ENCODE peak calls at places on chromosomes 13 and 19, in eight cellular contexts. E is stimulated activated CD4-positive, alpha-beta T cell treated with anti-CD3 and anti-CD28 coated beads, Interleukin-4, amount 100 ng/mL, for 4 hours; X is GM12865; K is substantia nigra; S is RPMI8226; P is HT1080; Q is fibroblast of mammary gland; Z is cardiac fibroblast. F is an unnamed sample.

GRCh38 chr13:40476175-40476958 is 190.1 kb downstream of the FOXO1 start:
- DNase-seq in E (no peak), X (no peak), K (no peak), S (no peak), P (peak; percentile 28), Q (peak; percentile 21), Z (peak; percentile 88), F (no peak)

GRCh38 chr13:20997301-20998061 is 63.9 kb downstream of the LATS2 start:
- DNase-seq in E (no peak), X (no peak), K (no peak), S (no peak), P (peak; percentile 75), Q (peak; percentile 94), Z (peak; percentile 93), F (no peak)

GRCh38 chr13:35892837-35893814 is 238.1 kb downstream of the DCLK1 start:
- DNase-seq in E (no peak), X (no peak), K (no peak), S (no peak), P (no peak), Q (no peak), Z (no peak), F (no peak)

GRCh38 chr19:36081894-36082293 is 27.2 kb downstream of the WDR62 start:
- DNase-seq in E (no peak), X (no peak), K (no peak), S (no peak), P (no peak), Q (peak; percentile 58), Z (no peak), F (no peak)

GRCh38 chr19:47742636-47743035 is 2.7 kb upstream of the NOP53 start:
- DNase-seq in E (no peak), X (no peak), K (no peak), S (no peak), P (no peak), Q (peak; percentile 34), Z (peak; percentile 49), F (no peak)

GRCh38 chr13:49791753-49792549 is 531 bp downstream of the KPNA3 start:
- DNase-seq in E (peak; percentile 49), X (peak; percentile 68), K (peak; percentile 39), S (peak; percentile 46), P (peak; percentile 46), Q (peak; percentile 28), Z (peak; percentile 44), F (peak; percentile 70)

GRCh38 chr13:51311271-51311670 is 28.2 kb upstream of the SERPINE3 start:
- DNase-seq in E (no peak), X (no peak), K (no peak), S (no peak), P (no peak), Q (no peak), Z (no peak), F (no peak)

GRCh38 chr19:43594710-43595604 is 977 bp downstream of the IRGQ start:
- DNase-seq in E (peak; percentile 65), X (peak; percentile 86), K (no peak), S (peak; percentile 73), P (peak; percentile 47), Q (peak; percentile 65), Z (peak; percentile 77), F (peak; percentile 81)

GRCh38 chr13:94176576-94176975 is 302.9 kb downstream of the DCT start:
- DNase-seq in E (no peak), X (no peak), K (no peak), S (no peak), P (no peak), Q (peak; percentile 75), Z (peak; percentile 14), F (no peak)

GRCh38 chr13:77918391-77919261 is at the start of gene EDNRB:
- DNase-seq in E (no peak), X (peak; percentile 25), K (peak; percentile 60), S (no peak), P (no peak), Q (peak; percentile 43), Z (peak; percentile 47), F (no peak)

GRCh38 chr13:80296638-80297037 is 44.3 kb downstream of the SPRY2 start:
- DNase-seq in E (no peak), X (no peak), K (no peak), S (no peak), P (no peak), Q (no peak), Z (no peak), F (no peak)

GRCh38 chr19:5826531-5827341 is 12.8 kb downstream of the FUT6 start:
- DNase-seq in E (no peak), X (peak; percentile 59), K (no peak), S (peak; percentile 96), P (no peak), Q (peak; percentile 26), Z (peak; percentile 47), F (peak; percentile 94)

GRCh38 chr13:28753208-28753892 is 34.6 kb upstream of the SLC46A3 start:
- DNase-seq in E (no peak), X (no peak), K (no peak), S (no peak), P (peak; percentile 90), Q (peak; percentile 91), Z (peak; percentile 93), F (no peak)

GRCh38 chr19:23343434-23344010 is 51.7 kb downstream of the ZNF91 start:
- DNase-seq in E (no peak), X (no peak), K (no peak), S (peak; percentile 93), P (no peak), Q (no peak), Z (no peak), F (peak; percentile 25)

GRCh38 chr19:1854032-1854541 is 5.8 kb upstream of the REXO1 start:
- DNase-seq in E (no peak), X (no peak), K (no peak), S (no peak), P (no peak), Q (no peak), Z (no peak), F (no peak)

GRCh38 chr13:21837288-21837687 is 166.4 kb downstream of the FGF9 start:
- DNase-seq in E (no peak), X (no peak), K (no peak), S (no peak), P (no peak), Q (no peak), Z (no peak), F (no peak)

GRCh38 chr19:10662384-10663251 is 8.5 kb downstream of the ILF3 start:
- DNase-seq in E (no peak), X (no peak), K (no peak), S (no peak), P (no peak), Q (peak; percentile 63), Z (peak; percentile 60), F (peak; percentile 69)

GRCh38 chr13:108609353-108609752 is 20.1 kb upstream of the MYO16 start:
- DNase-seq in E (no peak), X (peak; percentile 6), K (no peak), S (no peak), P (peak; percentile 34), Q (peak; percentile 45), Z (peak; percentile 19), F (no peak)

GRCh38 chr13:98419786-98420559 is 156.9 kb downstream of the STK24 start:
- DNase-seq in E (no peak), X (no peak), K (no peak), S (no peak), P (no peak), Q (no peak), Z (no peak), F (no peak)

GRCh38 chr19:42351079-42351735 is 25.8 kb downstream of the MEGF8 start:
- DNase-seq in E (no peak), X (no peak), K (no peak), S (no peak), P (no peak), Q (no peak), Z (no peak), F (no peak)

GRCh38 chr13:80059789-80060188 is 281.1 kb downstream of the SPRY2 start:
- DNase-seq in E (no peak), X (no peak), K (no peak), S (no peak), P (no peak), Q (no peak), Z (no peak), F (no peak)

GRCh38 chr13:48448963-48449614 is 36.2 kb upstream of the LPAR6 start:
- DNase-seq in E (no peak), X (no peak), K (no peak), S (no peak), P (peak; percentile 61), Q (peak; percentile 81), Z (peak; percentile 83), F (no peak)

GRCh38 chr19:56294557-56294956 is 20.1 kb downstream of the ZSCAN5A start:
- DNase-seq in E (no peak), X (no peak), K (no peak), S (no peak), P (peak; percentile 27), Q (peak; percentile 33), Z (no peak), F (no peak)

GRCh38 chr13:104043184-104043583 is 977.0 kb upstream of the SLC10A2 start:
- DNase-seq in E (no peak), X (no peak), K (no peak), S (peak; percentile 79), P (peak; percentile 64), Q (no peak), Z (no peak), F (no peak)

GRCh38 chr13:35979378-35979911 is 151.7 kb downstream of the DCLK1 start:
- DNase-seq in E (no peak), X (no peak), K (peak; percentile 77), S (no peak), P (peak; percentile 77), Q (peak; percentile 99), Z (peak; percentile 97), F (no peak)

GRCh38 chr13:78497702-78498319 is 105.5 kb downstream of the POU4F1 start:
- DNase-seq in E (no peak), X (no peak), K (no peak), S (no peak), P (no peak), Q (no peak), Z (no peak), F (no peak)

GRCh38 chr13:42066542-42066941 is 18.1 kb downstream of the DGKH start:
- DNase-seq in E (no peak), X (no peak), K (no peak), S (no peak), P (no peak), Q (peak; percentile 93), Z (peak; percentile 53), F (no peak)

GRCh38 chr13:67147257-67148218 is 82.6 kb downstream of the PCDH9 start:
- DNase-seq in E (no peak), X (no peak), K (no peak), S (no peak), P (peak; percentile 58), Q (peak; percentile 69), Z (peak; percentile 79), F (no peak)

GRCh38 chr13:46580362-46580839 is 27.4 kb downstream of the LRCH1 start:
- DNase-seq in E (no peak), X (peak; percentile 69), K (no peak), S (no peak), P (no peak), Q (no peak), Z (no peak), F (no peak)

GRCh38 chr19:1073063-1073955 is 6.3 kb downstream of the ARHGAP45 start:
- DNase-seq in E (no peak), X (no peak), K (no peak), S (no peak), P (no peak), Q (no peak), Z (no peak), F (no peak)

GRCh38 chr13:67318398-67318797 is 88.3 kb upstream of the PCDH9 start:
- DNase-seq in E (no peak), X (no peak), K (no peak), S (no peak), P (no peak), Q (peak; percentile 33), Z (no peak), F (no peak)

GRCh38 chr19:11685676-11686650 is 52.8 kb downstream of the ZNF823 start:
- DNase-seq in E (no peak), X (peak; percentile 29), K (no peak), S (no peak), P (no peak), Q (no peak), Z (no peak), F (no peak)

GRCh38 chr13:32381539-32381938 is 46.4 kb downstream of the N4BP2L1 start:
- DNase-seq in E (no peak), X (peak; percentile 45), K (peak; percentile 6), S (peak; percentile 6), P (no peak), Q (peak; percentile 39), Z (peak; percentile 69), F (no peak)

GRCh38 chr13:28583661-28584091 is 75.3 kb upstream of the POMP start:
- DNase-seq in E (no peak), X (no peak), K (no peak), S (no peak), P (no peak), Q (peak; percentile 14), Z (no peak), F (no peak)